ENCODE peak calls at places on chromosomes 7 and 10, in eight cellular contexts. C, I, K, U, N, Y, S and Q are unnamed samples.

GRCh38 chr7:16891338-16891737 is 9.6 kb upstream of the AGR3 start:
- DNase-seq in C (peak), I (peak), K (peak), U (no peak), N (peak), Y (peak), S (peak), Q (peak)

GRCh38 chr10:61452655-61453641 is at the start of gene TMEM26:
- DNase-seq in C (no peak), I (no peak), K (no peak), U (no peak), N (no peak), Y (no peak), S (peak), Q (no peak)

GRCh38 chr7:19674266-19674960 is 34.4 kb downstream of the POLR1F start:
- DNase-seq in C (peak), I (no peak), K (no peak), U (no peak), N (peak), Y (peak), S (no peak), Q (no peak)

GRCh38 chr7:6443372-6443941 is 4.3 kb downstream of the DAGLB start:
- DNase-seq in C (peak), I (no peak), K (no peak), U (no peak), N (peak), Y (peak), S (no peak), Q (peak)

GRCh38 chr7:42770106-42770505 is 141.8 kb downstream of the C7orf25 start:
- DNase-seq in C (no peak), I (no peak), K (no peak), U (no peak), N (no peak), Y (no peak), S (no peak), Q (no peak)

GRCh38 chr7:17939111-17939669 is 1.1 kb downstream of the SNX13 start:
- DNase-seq in C (peak), I (no peak), K (no peak), U (no peak), N (no peak), Y (no peak), S (no peak), Q (no peak)

GRCh38 chr7:106772655-106773108 is 92.4 kb upstream of the PIK3CG start:
- DNase-seq in C (peak), I (no peak), K (no peak), U (no peak), N (peak), Y (peak), S (no peak), Q (no peak)

GRCh38 chr7:46772740-46773139 is 809.2 kb downstream of the TNS3 start:
- DNase-seq in C (no peak), I (no peak), K (no peak), U (no peak), N (no peak), Y (peak), S (no peak), Q (no peak)

GRCh38 chr10:79152423-79152817 is 83.7 kb downstream of the ZMIZ1 start:
- DNase-seq in C (no peak), I (no peak), K (no peak), U (no peak), N (no peak), Y (no peak), S (no peak), Q (no peak)

GRCh38 chr10:49737474-49738201 is 24.5 kb downstream of the OGDHL start:
- DNase-seq in C (no peak), I (no peak), K (no peak), U (no peak), N (no peak), Y (no peak), S (no peak), Q (no peak)

GRCh38 chr10:11869743-11870460 is 46.7 kb downstream of the PROSER2 start:
- DNase-seq in C (no peak), I (no peak), K (no peak), U (no peak), N (no peak), Y (no peak), S (peak), Q (no peak)

GRCh38 chr7:30434140-30434799 is 44.3 kb downstream of the NOD1 start:
- DNase-seq in C (no peak), I (no peak), K (no peak), U (no peak), N (no peak), Y (no peak), S (no peak), Q (no peak)

GRCh38 chr10:133022784-133023115 is 65.0 kb upstream of the ADGRA1 start:
- DNase-seq in C (peak), I (no peak), K (no peak), U (no peak), N (no peak), Y (no peak), S (no peak), Q (no peak)

GRCh38 chr10:98449287-98449686 is 2.6 kb upstream of the HPS1 start:
- DNase-seq in C (no peak), I (no peak), K (no peak), U (no peak), N (no peak), Y (no peak), S (no peak), Q (no peak)

GRCh38 chr10:11533328-11533781 is 78.1 kb downstream of the USP6NL start:
- DNase-seq in C (no peak), I (no peak), K (no peak), U (no peak), N (no peak), Y (no peak), S (peak), Q (peak)

GRCh38 chr10:132597654-132598053 is 60.1 kb downstream of the INPP5A start:
- DNase-seq in C (no peak), I (no peak), K (no peak), U (no peak), N (no peak), Y (no peak), S (no peak), Q (no peak)

GRCh38 chr7:112089551-112089950 is 116.6 kb downstream of the DOCK4 start:
- DNase-seq in C (no peak), I (no peak), K (no peak), U (no peak), N (no peak), Y (no peak), S (no peak), Q (no peak)

GRCh38 chr10:3635697-3636096 is 149.3 kb downstream of the KLF6 start:
- DNase-seq in C (no peak), I (no peak), K (no peak), U (no peak), N (no peak), Y (no peak), S (no peak), Q (peak)

GRCh38 chr7:45978731-45979211 is 57.7 kb upstream of the IGFBP3 start:
- DNase-seq in C (no peak), I (no peak), K (no peak), U (no peak), N (no peak), Y (no peak), S (peak), Q (no peak)

GRCh38 chr10:27052646-27053045 is 47.6 kb downstream of the ANKRD26 start:
- DNase-seq in C (no peak), I (no peak), K (no peak), U (no peak), N (no peak), Y (no peak), S (no peak), Q (no peak)

GRCh38 chr7:101179117-101179779 is 845 bp downstream of the NAT16 start:
- DNase-seq in C (no peak), I (no peak), K (no peak), U (no peak), N (no peak), Y (no peak), S (peak), Q (no peak)

GRCh38 chr10:21525367-21526183 is at the start of gene SKIDA1:
- DNase-seq in C (no peak), I (peak), K (peak), U (peak), N (no peak), Y (peak), S (peak), Q (peak)

GRCh38 chr7:6730343-6730633 is 23.5 kb upstream of the ZNF12 start:
- DNase-seq in C (no peak), I (no peak), K (no peak), U (no peak), N (no peak), Y (no peak), S (no peak), Q (no peak)

GRCh38 chr10:99709480-99710229 is 22.3 kb downstream of the COX15 start:
- DNase-seq in C (peak), I (no peak), K (peak), U (no peak), N (peak), Y (no peak), S (peak), Q (no peak)

GRCh38 chr10:1420663-1421362 is 316.5 kb downstream of the ADARB2 start:
- DNase-seq in C (no peak), I (peak), K (peak), U (peak), N (no peak), Y (no peak), S (peak), Q (peak)

GRCh38 chr7:54546986-54547314 is 4.8 kb downstream of the VSTM2A start:
- DNase-seq in C (no peak), I (no peak), K (no peak), U (no peak), N (no peak), Y (no peak), S (no peak), Q (no peak)